ENCODE peak calls at places on chromosome 17, in ten cellular contexts. P is GM19239; D is NCI-H1105 treated with DMSO at 0.1 percent for 48 hours; O is NCI-H2171; S is stimulated activated CD8-positive, alpha-beta memory T cell treated with anti-CD3 and anti-CD28 coated beads, Interleukin-15, amount 100 ng/mL, for 48 hours; H is smooth muscle cell of the brain vasculature; Q is progenitor cell of endocrine pancreas; R is fibroblast of pulmonary artery; A is iris pigment epithelial cell; Y is A549. X is an unnamed sample.

GRCh38 chr17:50468120-50469004 is at the start of gene CHAD:
- DNase-seq in A (peak), R (no peak), D (no peak), P (no peak), O (no peak), H (no peak), Y (no peak), S (no peak), Q (no peak), X (no peak)

GRCh38 chr17:72683506-72684404 is 408.7 kb downstream of the SLC39A11 start:
- DNase-seq in Y (peak), R (peak), P (no peak), A (peak), D (no peak), O (peak), S (no peak), H (peak), Q (no peak), X (no peak)

GRCh38 chr17:3004150-3004801 is 59.1 kb downstream of the OR1D5 start:
- DNase-seq in H (peak), D (peak), Q (no peak), O (peak), S (peak), A (peak), P (peak), Y (peak), R (peak), X (peak)

GRCh38 chr17:78144146-78144719 is 2.0 kb upstream of the C17orf99 start:
- DNase-seq in D (peak), H (peak), R (peak), O (no peak), P (no peak), A (peak), S (no peak), Y (peak), Q (no peak), X (no peak)

GRCh38 chr17:29571883-29572681 is 3.6 kb downstream of the TP53I13 start:
- DNase-seq in A (no peak), R (no peak), Q (no peak), O (no peak), H (no peak), Y (no peak), D (no peak), P (no peak), S (no peak), X (peak)

GRCh38 chr17:34665150-34665802 is 85.9 kb downstream of the TMEM132E start:
- DNase-seq in A (no peak), Y (no peak), Q (no peak), R (no peak), S (no peak), O (peak), H (no peak), P (no peak), D (no peak), X (no peak)

GRCh38 chr17:3681565-3681964 is 13.0 kb downstream of the EMC6 start:
- DNase-seq in D (no peak), P (no peak), Y (no peak), O (no peak), Q (no peak), R (no peak), H (no peak), A (no peak), S (no peak), X (no peak)

GRCh38 chr17:4796550-4796915 is 569 bp downstream of the PSMB6 start:
- DNase-seq in D (peak), O (no peak), S (no peak), Q (no peak), R (peak), H (no peak), Y (peak), P (no peak), A (peak), X (no peak)

GRCh38 chr17:19019041-19019941 is 14.7 kb upstream of the FAM83G start:
- DNase-seq in R (no peak), D (peak), P (no peak), O (peak), Q (no peak), S (no peak), A (no peak), Y (no peak), H (no peak), X (no peak)

GRCh38 chr17:75273968-75274708 is 3.1 kb upstream of the MIF4GD start:
- DNase-seq in Y (peak), P (no peak), H (no peak), Q (no peak), R (peak), O (no peak), S (no peak), A (peak), D (no peak), X (no peak)

GRCh38 chr17:50222922-50223321 is 21.5 kb upstream of the COL1A1 start:
- DNase-seq in O (no peak), D (no peak), Q (no peak), H (no peak), A (no peak), Y (no peak), S (no peak), P (no peak), R (no peak), X (no peak)

GRCh38 chr17:39139137-39139516 is 12.3 kb downstream of the PLXDC1 start:
- DNase-seq in R (peak), P (no peak), S (no peak), H (no peak), Q (no peak), A (peak), Y (no peak), O (no peak), D (no peak), X (no peak)

GRCh38 chr17:75271955-75272847 is 1.2 kb upstream of the MIF4GD start:
- DNase-seq in R (peak), Y (peak), S (no peak), H (no peak), P (peak), A (peak), Q (no peak), O (no peak), D (no peak), X (no peak)

GRCh38 chr17:41868568-41868967 is 3.3 kb upstream of the KLHL11 start:
- DNase-seq in H (no peak), D (no peak), Q (no peak), S (no peak), O (no peak), Y (no peak), R (no peak), P (no peak), A (no peak), X (no peak)

GRCh38 chr17:79802736-79803420 is 6.0 kb upstream of the CBX8 start:
- DNase-seq in A (no peak), O (no peak), R (no peak), H (no peak), P (no peak), S (no peak), Q (no peak), D (no peak), Y (no peak), X (no peak)

GRCh38 chr17:57357830-57358426 is 101.6 kb downstream of the MSI2 start:
- DNase-seq in R (no peak), O (no peak), H (no peak), S (no peak), Q (no peak), A (no peak), P (peak), Y (no peak), D (no peak), X (no peak)

GRCh38 chr17:78875331-78875730 is 27.7 kb downstream of the CEP295NL start:
- DNase-seq in D (no peak), H (no peak), R (no peak), A (no peak), P (no peak), O (no peak), Y (no peak), Q (no peak), S (no peak), X (no peak)

GRCh38 chr17:41009301-41009760 is 403 bp upstream of the KRTAP3-1 start:
- DNase-seq in Q (no peak), O (no peak), R (no peak), D (peak), A (no peak), H (no peak), S (no peak), P (no peak), Y (no peak), X (no peak)

GRCh38 chr17:72715906-72716572 is 376.4 kb downstream of the SLC39A11 start:
- DNase-seq in H (peak), O (no peak), Y (peak), P (no peak), D (no peak), R (peak), S (no peak), Q (no peak), A (peak), X (no peak)

GRCh38 chr17:40070895-40071719 is 8.3 kb downstream of the THRA start:
- DNase-seq in A (no peak), H (no peak), S (no peak), Y (peak), O (no peak), Q (no peak), P (no peak), D (no peak), R (no peak), X (no peak)

GRCh38 chr17:81463506-81463905 is 49.1 kb downstream of the ACTG1 start:
- DNase-seq in D (no peak), P (no peak), H (no peak), O (no peak), Y (no peak), A (no peak), R (no peak), S (no peak), Q (no peak), X (no peak)

GRCh38 chr17:31679667-31680066 is 179.4 kb downstream of the COPRS start:
- DNase-seq in H (no peak), O (no peak), P (no peak), S (no peak), D (no peak), Y (no peak), A (no peak), Q (no peak), R (no peak), X (no peak)

GRCh38 chr17:10772425-10773380 is 31.2 kb downstream of the TMEM238L start:
- DNase-seq in Y (peak), A (peak), S (peak), D (no peak), Q (no peak), H (no peak), R (peak), P (no peak), O (no peak), X (no peak)

GRCh38 chr17:35448214-35448898 is at the start of gene SLFN13:
- DNase-seq in D (no peak), Q (peak), Y (peak), R (peak), O (no peak), P (peak), S (peak), A (peak), H (no peak), X (peak)